ENCODE peak calls at places on chromosomes 11 and 22, in seven cellular contexts. W, Z, Y, C, O, X and M are unnamed samples.

GRCh38 chr11:123434262-123434661 is 4.2 kb downstream of the GRAMD1B start:
- DNase-seq in W (peak; percentile 11), Z (peak; percentile 43), Y (peak; percentile 22), C (no peak), O (no peak), X (no peak), M (no peak)

GRCh38 chr11:2525166-2525861 is 80.5 kb downstream of the KCNQ1 start:
- DNase-seq in W (peak; percentile 57), Z (no peak), Y (no peak), C (no peak), O (peak; percentile 10), X (no peak), M (peak; percentile 12)

GRCh38 chr11:127939000-127939399 is 648.4 kb downstream of the ETS1 start:
- DNase-seq in W (no peak), Z (no peak), Y (no peak), C (no peak), O (no peak), X (no peak), M (no peak)

GRCh38 chr11:121435132-121435531 is 17.0 kb upstream of the SORL1 start:
- DNase-seq in W (no peak), Z (no peak), Y (no peak), C (no peak), O (no peak), X (no peak), M (no peak)

GRCh38 chr22:48188211-48188845 is 1425.9 kb downstream of the TBC1D22A start:
- DNase-seq in W (no peak), Z (no peak), Y (no peak), C (no peak), O (no peak), X (no peak), M (no peak)

GRCh38 chr11:113862430-113862829 is 12.9 kb downstream of the USP28 start:
- DNase-seq in W (no peak), Z (no peak), Y (peak; percentile 71), C (no peak), O (no peak), X (no peak), M (no peak)

GRCh38 chr22:38464992-38465672 is 2.8 kb upstream of the KDELR3 start:
- DNase-seq in W (no peak), Z (no peak), Y (no peak), C (no peak), O (no peak), X (no peak), M (no peak)

GRCh38 chr22:22619765-22620414 is 24.5 kb upstream of the GGTLC2 start:
- DNase-seq in W (no peak), Z (no peak), Y (no peak), C (no peak), O (no peak), X (no peak), M (no peak)

GRCh38 chr11:48052183-48053040 is 72.1 kb downstream of the PTPRJ start:
- DNase-seq in W (no peak), Z (peak; percentile 19), Y (peak; percentile 85), C (no peak), O (peak; percentile 53), X (no peak), M (no peak)
- TF ChIP-seq CTCF in W (no peak), Z (no peak), Y (no peak), C (no peak), O (no peak), X (no peak), M (no peak)

GRCh38 chr11:108221981-108222685 is at the start of gene NPAT:
- DNase-seq in W (peak; percentile 70), Z (no peak), Y (no peak), C (no peak), O (no peak), X (no peak), M (no peak)

GRCh38 chr11:108222686-108223448 is at the start of gene ATM:
- DNase-seq in W (peak; percentile 100), Z (peak; percentile 98), Y (peak; percentile 99), C (peak; percentile 92), O (peak; percentile 97), X (peak; percentile 95), M (peak; percentile 94)

GRCh38 chr11:108218912-108219783 is 3.3 kb downstream of the NPAT start:
- DNase-seq in W (no peak), Z (no peak), Y (no peak), C (no peak), O (no peak), X (no peak), M (no peak)

GRCh38 chr11:108221401-108221800 is 1.0 kb downstream of the NPAT start:
- DNase-seq in W (no peak), Z (no peak), Y (peak; percentile 45), C (no peak), O (no peak), X (no peak), M (no peak)

GRCh38 chr11:108220721-108221346 is 1.6 kb downstream of the NPAT start:
- DNase-seq in W (no peak), Z (no peak), Y (no peak), C (no peak), O (no peak), X (no peak), M (no peak)
- TF ChIP-seq CTCF in W (no peak), Z (no peak), Y (peak; percentile 9), C (no peak), O (no peak), X (no peak), M (no peak)

DNA sequence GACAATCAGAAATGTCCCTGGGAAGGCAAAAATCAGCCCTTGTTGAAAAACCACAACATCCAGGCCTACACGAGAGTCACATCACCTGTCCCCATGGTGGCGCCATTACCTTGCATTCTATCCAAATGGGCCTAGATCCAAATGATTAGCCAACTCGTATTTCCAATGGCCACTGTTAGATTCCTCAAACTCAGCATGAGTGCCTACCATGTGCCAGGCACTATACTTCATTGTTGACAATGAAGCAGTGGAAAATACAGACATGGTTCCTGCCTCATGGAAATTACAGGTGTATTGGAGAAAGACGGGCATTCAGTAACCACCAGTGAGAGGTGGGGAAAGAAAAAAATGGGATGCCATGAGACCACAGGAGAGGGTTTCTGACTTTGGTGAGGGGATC is 29.8 kb upstream of the CREB3L1 start:
- DNase-seq in W (no peak), Z (peak; percentile 76), Y (peak; percentile 54), C (no peak), O (no peak), X (no peak), M (no peak)
- TF ChIP-seq CTCF in W (no peak), Z (peak; percentile 90), Y (peak; percentile 34), C (no peak), O (peak; percentile 16), X (peak; percentile 63), M (no peak)

GRCh38 chr11:100445231-100445735 is 241.8 kb upstream of the ARHGAP42 start:
- DNase-seq in W (no peak), Z (no peak), Y (no peak), C (no peak), O (no peak), X (no peak), M (no peak)
- TF ChIP-seq CTCF in W (no peak), Z (no peak), Y (no peak), C (no peak), O (no peak), X (no peak), M (no peak)

DNA sequence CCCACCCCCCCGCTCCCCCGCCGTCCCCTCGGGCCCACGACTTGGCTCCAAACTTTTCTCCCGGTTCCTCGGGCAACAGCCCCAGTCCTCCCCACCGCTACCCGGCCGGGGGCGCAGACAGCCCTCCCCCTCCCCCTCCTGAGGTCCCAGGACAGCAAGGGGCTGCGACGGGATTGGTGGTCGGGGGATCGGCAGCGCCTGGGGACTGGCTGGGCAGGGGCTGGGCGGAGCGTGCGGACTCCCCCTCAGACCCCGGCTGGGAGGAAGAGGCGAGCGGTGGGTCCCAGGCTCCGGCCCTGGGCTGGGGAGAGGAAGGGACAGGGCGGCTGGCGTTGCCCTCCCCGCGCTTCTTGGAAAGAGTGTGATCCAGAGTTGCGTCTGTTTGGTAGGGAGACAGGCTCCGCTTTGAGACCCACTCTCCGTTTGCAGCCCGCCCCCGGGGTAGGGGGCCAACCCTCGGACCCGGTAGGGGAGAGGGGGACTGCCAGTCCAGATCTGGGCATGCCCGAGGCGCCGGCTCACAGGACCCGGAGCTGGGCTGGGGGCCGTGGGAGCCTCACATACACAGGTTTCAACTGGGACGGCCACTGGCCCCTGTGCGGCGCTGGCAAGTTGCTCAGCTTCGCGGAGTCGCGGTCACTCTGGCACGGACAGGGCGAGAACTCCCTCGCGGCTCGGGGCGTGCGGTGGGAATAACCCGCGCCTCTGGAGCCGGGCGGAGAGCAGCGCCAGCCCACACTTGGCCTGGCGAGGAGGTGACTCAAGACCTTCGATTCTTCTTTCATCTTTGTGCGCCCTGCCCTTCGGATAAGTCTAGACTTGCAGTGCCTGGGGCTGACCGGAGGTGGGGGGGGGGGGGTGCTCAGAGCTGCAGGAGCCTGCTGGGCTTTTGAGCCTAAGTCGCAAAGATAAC is 1.0 kb downstream of the TSKU start:
- DNase-seq in W (peak; percentile 88), Z (peak; percentile 55), Y (peak; percentile 84), C (no peak), O (peak; percentile 81), X (peak; percentile 81), M (no peak)
- TF ChIP-seq CTCF in W (no peak), Z (no peak), Y (no peak), C (no peak), O (no peak), X (no peak), M (no peak)

GRCh38 chr11:69000831-69001245 is 12.2 kb downstream of the MRGPRF start:
- DNase-seq in W (peak; percentile 91), Z (peak; percentile 27), Y (peak; percentile 87), C (no peak), O (no peak), X (no peak), M (no peak)
- TF ChIP-seq CTCF in W (peak; percentile 72), Z (no peak), Y (peak; percentile 66), C (peak; percentile 77), O (peak; percentile 45), X (peak; percentile 58), M (no peak)

DNA sequence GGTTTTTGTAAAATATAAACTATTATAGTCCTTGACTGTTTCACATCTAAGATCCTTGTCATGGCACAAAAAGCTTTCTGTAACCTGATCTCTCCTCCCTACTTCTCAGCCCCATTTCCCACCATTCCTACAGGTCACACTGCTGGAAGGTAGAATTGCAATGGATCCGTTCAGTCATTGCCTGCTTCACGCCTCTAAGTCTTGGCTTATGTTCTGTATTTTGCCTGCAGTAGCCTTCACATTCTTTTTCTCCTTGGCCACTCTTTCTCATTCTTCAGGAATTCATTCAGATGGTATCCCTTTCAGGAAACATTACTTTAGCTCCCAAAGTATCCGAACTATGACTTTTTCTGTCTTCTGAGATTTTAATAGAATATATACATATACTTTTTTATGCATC is 731.4 kb downstream of the NTM start:
- DNase-seq in W (no peak), Z (no peak), Y (peak; percentile 70), C (no peak), O (no peak), X (no peak), M (no peak)
- TF ChIP-seq CTCF in W (no peak), Z (no peak), Y (no peak), C (no peak), O (no peak), X (no peak), M (no peak)